ENCODE peak calls at places on chromosomes 11 and 22, in seven cellular contexts. One of them, this sample, is unnamed.

GRCh38 chr22:31681625-31682345 is 19.8 kb upstream of the PISD start:
- DNase-seq in stimulated activated CD4-positive, alpha-beta T cell treated with anti-CD3 and anti-CD28 coated beads, Interleukin-12 subunit alpha, Interleukin-12 subunit beta, amount 100 ng/mL, for 48 hours: no peak
- DNase-seq in Caki2: no peak
- DNase-seq in activated T-helper 1 cell treated with anti-CD3 and anti-CD28 coated beads, Interleukin-12 subunit alpha, Interleukin-12 subunit beta, Interleukin-2, Interleukin-4 antibody, amounts not matched to agents 30 ng/mL and 10 ng/mL and 1 ng/mL, durations not matched to agents 14 hours and 24 hours and 36 hours: no peak
- DNase-seq in activated CD4-positive, alpha-beta T cell treated with anti-CD3 and anti-CD28 coated beads, Interleukin-2, amount 10 ng/mL, durations not matched to agents 7 days and 5 days: no peak
- DNase-seq in activated effector memory CD4-positive, alpha-beta T cell treated with anti-CD3 and anti-CD28 coated beads, Interleukin-2, amount 50 U/mL, for 16 hours: no peak
- DNase-seq in astrocyte of the cerebellum: peak
- DNase-seq in this sample: no peak

GRCh38 chr11:105033344-105033743 is 1.6 kb downstream of the CASP1 start:
- DNase-seq in activated T-helper 1 cell treated with anti-CD3 and anti-CD28 coated beads, Interleukin-12 subunit alpha, Interleukin-12 subunit beta, Interleukin-2, Interleukin-4 antibody, amounts not matched to agents 30 ng/mL and 10 ng/mL and 1 ng/mL, durations not matched to agents 14 hours and 24 hours and 36 hours: no peak
- DNase-seq in astrocyte of the cerebellum: no peak
- DNase-seq in activated CD4-positive, alpha-beta T cell treated with anti-CD3 and anti-CD28 coated beads, Interleukin-2, amount 10 ng/mL, durations not matched to agents 7 days and 5 days: no peak
- DNase-seq in Caki2: no peak
- DNase-seq in stimulated activated CD4-positive, alpha-beta T cell treated with anti-CD3 and anti-CD28 coated beads, Interleukin-12 subunit alpha, Interleukin-12 subunit beta, amount 100 ng/mL, for 48 hours: no peak
- DNase-seq in activated effector memory CD4-positive, alpha-beta T cell treated with anti-CD3 and anti-CD28 coated beads, Interleukin-2, amount 50 U/mL, for 16 hours: no peak
- DNase-seq in this sample: no peak

GRCh38 chr22:50621948-50622722 is 5.8 kb downstream of the ARSA start:
- DNase-seq in activated effector memory CD4-positive, alpha-beta T cell treated with anti-CD3 and anti-CD28 coated beads, Interleukin-2, amount 50 U/mL, for 16 hours: peak
- DNase-seq in activated CD4-positive, alpha-beta T cell treated with anti-CD3 and anti-CD28 coated beads, Interleukin-2, amount 10 ng/mL, durations not matched to agents 7 days and 5 days: peak
- DNase-seq in activated T-helper 1 cell treated with anti-CD3 and anti-CD28 coated beads, Interleukin-12 subunit alpha, Interleukin-12 subunit beta, Interleukin-2, Interleukin-4 antibody, amounts not matched to agents 30 ng/mL and 10 ng/mL and 1 ng/mL, durations not matched to agents 14 hours and 24 hours and 36 hours: peak
- DNase-seq in astrocyte of the cerebellum: no peak
- DNase-seq in Caki2: no peak
- DNase-seq in stimulated activated CD4-positive, alpha-beta T cell treated with anti-CD3 and anti-CD28 coated beads, Interleukin-12 subunit alpha, Interleukin-12 subunit beta, amount 100 ng/mL, for 48 hours: no peak
- DNase-seq in this sample: no peak

GRCh38 chr22:26942301-26942927 is 285.0 kb downstream of the MIAT start:
- DNase-seq in Caki2: no peak
- DNase-seq in stimulated activated CD4-positive, alpha-beta T cell treated with anti-CD3 and anti-CD28 coated beads, Interleukin-12 subunit alpha, Interleukin-12 subunit beta, amount 100 ng/mL, for 48 hours: no peak
- DNase-seq in astrocyte of the cerebellum: no peak
- DNase-seq in activated CD4-positive, alpha-beta T cell treated with anti-CD3 and anti-CD28 coated beads, Interleukin-2, amount 10 ng/mL, durations not matched to agents 7 days and 5 days: no peak
- DNase-seq in activated T-helper 1 cell treated with anti-CD3 and anti-CD28 coated beads, Interleukin-12 subunit alpha, Interleukin-12 subunit beta, Interleukin-2, Interleukin-4 antibody, amounts not matched to agents 30 ng/mL and 10 ng/mL and 1 ng/mL, durations not matched to agents 14 hours and 24 hours and 36 hours: no peak
- DNase-seq in activated effector memory CD4-positive, alpha-beta T cell treated with anti-CD3 and anti-CD28 coated beads, Interleukin-2, amount 50 U/mL, for 16 hours: no peak
- DNase-seq in this sample: no peak

GRCh38 chr22:49664371-49664881 is 163.2 kb downstream of the BRD1 start:
- DNase-seq in activated T-helper 1 cell treated with anti-CD3 and anti-CD28 coated beads, Interleukin-12 subunit alpha, Interleukin-12 subunit beta, Interleukin-2, Interleukin-4 antibody, amounts not matched to agents 30 ng/mL and 10 ng/mL and 1 ng/mL, durations not matched to agents 14 hours and 24 hours and 36 hours: no peak
- DNase-seq in astrocyte of the cerebellum: no peak
- DNase-seq in activated effector memory CD4-positive, alpha-beta T cell treated with anti-CD3 and anti-CD28 coated beads, Interleukin-2, amount 50 U/mL, for 16 hours: peak
- DNase-seq in Caki2: no peak
- DNase-seq in activated CD4-positive, alpha-beta T cell treated with anti-CD3 and anti-CD28 coated beads, Interleukin-2, amount 10 ng/mL, durations not matched to agents 7 days and 5 days: no peak
- DNase-seq in stimulated activated CD4-positive, alpha-beta T cell treated with anti-CD3 and anti-CD28 coated beads, Interleukin-12 subunit alpha, Interleukin-12 subunit beta, amount 100 ng/mL, for 48 hours: no peak
- DNase-seq in this sample: no peak

GRCh38 chr11:117189191-117189940 is 9.8 kb upstream of the TAGLN start:
- DNase-seq in Caki2: no peak
- DNase-seq in activated T-helper 1 cell treated with anti-CD3 and anti-CD28 coated beads, Interleukin-12 subunit alpha, Interleukin-12 subunit beta, Interleukin-2, Interleukin-4 antibody, amounts not matched to agents 30 ng/mL and 10 ng/mL and 1 ng/mL, durations not matched to agents 14 hours and 24 hours and 36 hours: no peak
- DNase-seq in stimulated activated CD4-positive, alpha-beta T cell treated with anti-CD3 and anti-CD28 coated beads, Interleukin-12 subunit alpha, Interleukin-12 subunit beta, amount 100 ng/mL, for 48 hours: no peak
- DNase-seq in activated CD4-positive, alpha-beta T cell treated with anti-CD3 and anti-CD28 coated beads, Interleukin-2, amount 10 ng/mL, durations not matched to agents 7 days and 5 days: no peak
- DNase-seq in astrocyte of the cerebellum: no peak
- DNase-seq in activated effector memory CD4-positive, alpha-beta T cell treated with anti-CD3 and anti-CD28 coated beads, Interleukin-2, amount 50 U/mL, for 16 hours: peak
- DNase-seq in this sample: no peak

GRCh38 chr11:23205156-23205871 is 345.0 kb upstream of the CCDC179 start:
- DNase-seq in stimulated activated CD4-positive, alpha-beta T cell treated with anti-CD3 and anti-CD28 coated beads, Interleukin-12 subunit alpha, Interleukin-12 subunit beta, amount 100 ng/mL, for 48 hours: no peak
- DNase-seq in activated T-helper 1 cell treated with anti-CD3 and anti-CD28 coated beads, Interleukin-12 subunit alpha, Interleukin-12 subunit beta, Interleukin-2, Interleukin-4 antibody, amounts not matched to agents 30 ng/mL and 10 ng/mL and 1 ng/mL, durations not matched to agents 14 hours and 24 hours and 36 hours: no peak
- DNase-seq in activated effector memory CD4-positive, alpha-beta T cell treated with anti-CD3 and anti-CD28 coated beads, Interleukin-2, amount 50 U/mL, for 16 hours: no peak
- DNase-seq in astrocyte of the cerebellum: no peak
- DNase-seq in activated CD4-positive, alpha-beta T cell treated with anti-CD3 and anti-CD28 coated beads, Interleukin-2, amount 10 ng/mL, durations not matched to agents 7 days and 5 days: no peak
- DNase-seq in Caki2: no peak
- DNase-seq in this sample: no peak

GRCh38 chr11:16148301-16148787 is 208.0 kb downstream of the SOX6 start:
- DNase-seq in activated effector memory CD4-positive, alpha-beta T cell treated with anti-CD3 and anti-CD28 coated beads, Interleukin-2, amount 50 U/mL, for 16 hours: no peak
- DNase-seq in stimulated activated CD4-positive, alpha-beta T cell treated with anti-CD3 and anti-CD28 coated beads, Interleukin-12 subunit alpha, Interleukin-12 subunit beta, amount 100 ng/mL, for 48 hours: no peak
- DNase-seq in activated T-helper 1 cell treated with anti-CD3 and anti-CD28 coated beads, Interleukin-12 subunit alpha, Interleukin-12 subunit beta, Interleukin-2, Interleukin-4 antibody, amounts not matched to agents 30 ng/mL and 10 ng/mL and 1 ng/mL, durations not matched to agents 14 hours and 24 hours and 36 hours: no peak
- DNase-seq in Caki2: no peak
- DNase-seq in astrocyte of the cerebellum: no peak
- DNase-seq in activated CD4-positive, alpha-beta T cell treated with anti-CD3 and anti-CD28 coated beads, Interleukin-2, amount 10 ng/mL, durations not matched to agents 7 days and 5 days: no peak
- DNase-seq in this sample: no peak

GRCh38 chr11:69707156-69707555 is 3.3 kb upstream of the FGF19 start:
- DNase-seq in stimulated activated CD4-positive, alpha-beta T cell treated with anti-CD3 and anti-CD28 coated beads, Interleukin-12 subunit alpha, Interleukin-12 subunit beta, amount 100 ng/mL, for 48 hours: no peak
- DNase-seq in activated T-helper 1 cell treated with anti-CD3 and anti-CD28 coated beads, Interleukin-12 subunit alpha, Interleukin-12 subunit beta, Interleukin-2, Interleukin-4 antibody, amounts not matched to agents 30 ng/mL and 10 ng/mL and 1 ng/mL, durations not matched to agents 14 hours and 24 hours and 36 hours: no peak
- DNase-seq in activated CD4-positive, alpha-beta T cell treated with anti-CD3 and anti-CD28 coated beads, Interleukin-2, amount 10 ng/mL, durations not matched to agents 7 days and 5 days: no peak
- DNase-seq in activated effector memory CD4-positive, alpha-beta T cell treated with anti-CD3 and anti-CD28 coated beads, Interleukin-2, amount 50 U/mL, for 16 hours: no peak
- DNase-seq in astrocyte of the cerebellum: no peak
- DNase-seq in Caki2: no peak
- DNase-seq in this sample: no peak

GRCh38 chr22:20558534-20558933 is 51.1 kb downstream of the MED15 start:
- DNase-seq in astrocyte of the cerebellum: no peak
- DNase-seq in Caki2: no peak
- DNase-seq in activated effector memory CD4-positive, alpha-beta T cell treated with anti-CD3 and anti-CD28 coated beads, Interleukin-2, amount 50 U/mL, for 16 hours: no peak
- DNase-seq in activated T-helper 1 cell treated with anti-CD3 and anti-CD28 coated beads, Interleukin-12 subunit alpha, Interleukin-12 subunit beta, Interleukin-2, Interleukin-4 antibody, amounts not matched to agents 30 ng/mL and 10 ng/mL and 1 ng/mL, durations not matched to agents 14 hours and 24 hours and 36 hours: no peak
- DNase-seq in stimulated activated CD4-positive, alpha-beta T cell treated with anti-CD3 and anti-CD28 coated beads, Interleukin-12 subunit alpha, Interleukin-12 subunit beta, amount 100 ng/mL, for 48 hours: no peak
- DNase-seq in activated CD4-positive, alpha-beta T cell treated with anti-CD3 and anti-CD28 coated beads, Interleukin-2, amount 10 ng/mL, durations not matched to agents 7 days and 5 days: no peak
- DNase-seq in this sample: no peak

GRCh38 chr11:64558869-64559268 is 32.2 kb upstream of the SLC22A12 start:
- DNase-seq in stimulated activated CD4-positive, alpha-beta T cell treated with anti-CD3 and anti-CD28 coated beads, Interleukin-12 subunit alpha, Interleukin-12 subunit beta, amount 100 ng/mL, for 48 hours: no peak
- DNase-seq in Caki2: no peak
- DNase-seq in activated T-helper 1 cell treated with anti-CD3 and anti-CD28 coated beads, Interleukin-12 subunit alpha, Interleukin-12 subunit beta, Interleukin-2, Interleukin-4 antibody, amounts not matched to agents 30 ng/mL and 10 ng/mL and 1 ng/mL, durations not matched to agents 14 hours and 24 hours and 36 hours: no peak
- DNase-seq in activated CD4-positive, alpha-beta T cell treated with anti-CD3 and anti-CD28 coated beads, Interleukin-2, amount 10 ng/mL, durations not matched to agents 7 days and 5 days: no peak
- DNase-seq in activated effector memory CD4-positive, alpha-beta T cell treated with anti-CD3 and anti-CD28 coated beads, Interleukin-2, amount 50 U/mL, for 16 hours: no peak
- DNase-seq in astrocyte of the cerebellum: no peak
- DNase-seq in this sample: no peak

GRCh38 chr11:33624082-33624481 is 76.5 kb downstream of the C11orf91 start:
- DNase-seq in activated effector memory CD4-positive, alpha-beta T cell treated with anti-CD3 and anti-CD28 coated beads, Interleukin-2, amount 50 U/mL, for 16 hours: no peak
- DNase-seq in astrocyte of the cerebellum: no peak
- DNase-seq in stimulated activated CD4-positive, alpha-beta T cell treated with anti-CD3 and anti-CD28 coated beads, Interleukin-12 subunit alpha, Interleukin-12 subunit beta, amount 100 ng/mL, for 48 hours: no peak
- DNase-seq in activated T-helper 1 cell treated with anti-CD3 and anti-CD28 coated beads, Interleukin-12 subunit alpha, Interleukin-12 subunit beta, Interleukin-2, Interleukin-4 antibody, amounts not matched to agents 30 ng/mL and 10 ng/mL and 1 ng/mL, durations not matched to agents 14 hours and 24 hours and 36 hours: no peak
- DNase-seq in Caki2: no peak
- DNase-seq in activated CD4-positive, alpha-beta T cell treated with anti-CD3 and anti-CD28 coated beads, Interleukin-2, amount 10 ng/mL, durations not matched to agents 7 days and 5 days: no peak
- DNase-seq in this sample: no peak

GRCh38 chr11:27698872-27699241 is 1.4 kb downstream of the BDNF start:
- DNase-seq in activated T-helper 1 cell treated with anti-CD3 and anti-CD28 coated beads, Interleukin-12 subunit alpha, Interleukin-12 subunit beta, Interleukin-2, Interleukin-4 antibody, amounts not matched to agents 30 ng/mL and 10 ng/mL and 1 ng/mL, durations not matched to agents 14 hours and 24 hours and 36 hours: peak
- DNase-seq in Caki2: peak
- DNase-seq in activated CD4-positive, alpha-beta T cell treated with anti-CD3 and anti-CD28 coated beads, Interleukin-2, amount 10 ng/mL, durations not matched to agents 7 days and 5 days: peak
- DNase-seq in stimulated activated CD4-positive, alpha-beta T cell treated with anti-CD3 and anti-CD28 coated beads, Interleukin-12 subunit alpha, Interleukin-12 subunit beta, amount 100 ng/mL, for 48 hours: peak
- DNase-seq in astrocyte of the cerebellum: peak
- DNase-seq in activated effector memory CD4-positive, alpha-beta T cell treated with anti-CD3 and anti-CD28 coated beads, Interleukin-2, amount 50 U/mL, for 16 hours: peak
- DNase-seq in this sample: no peak

GRCh38 chr22:49958462-49958921 is 2.1 kb upstream of the PIM3 start:
- DNase-seq in Caki2: no peak
- DNase-seq in astrocyte of the cerebellum: no peak
- DNase-seq in activated effector memory CD4-positive, alpha-beta T cell treated with anti-CD3 and anti-CD28 coated beads, Interleukin-2, amount 50 U/mL, for 16 hours: no peak
- DNase-seq in activated T-helper 1 cell treated with anti-CD3 and anti-CD28 coated beads, Interleukin-12 subunit alpha, Interleukin-12 subunit beta, Interleukin-2, Interleukin-4 antibody, amounts not matched to agents 30 ng/mL and 10 ng/mL and 1 ng/mL, durations not matched to agents 14 hours and 24 hours and 36 hours: no peak
- DNase-seq in activated CD4-positive, alpha-beta T cell treated with anti-CD3 and anti-CD28 coated beads, Interleukin-2, amount 10 ng/mL, durations not matched to agents 7 days and 5 days: no peak
- DNase-seq in stimulated activated CD4-positive, alpha-beta T cell treated with anti-CD3 and anti-CD28 coated beads, Interleukin-12 subunit alpha, Interleukin-12 subunit beta, amount 100 ng/mL, for 48 hours: no peak
- DNase-seq in this sample: no peak

GRCh38 chr11:74838188-74838587 is 89.5 kb downstream of the RNF169 start:
- DNase-seq in activated effector memory CD4-positive, alpha-beta T cell treated with anti-CD3 and anti-CD28 coated beads, Interleukin-2, amount 50 U/mL, for 16 hours: no peak
- DNase-seq in activated T-helper 1 cell treated with anti-CD3 and anti-CD28 coated beads, Interleukin-12 subunit alpha, Interleukin-12 subunit beta, Interleukin-2, Interleukin-4 antibody, amounts not matched to agents 30 ng/mL and 10 ng/mL and 1 ng/mL, durations not matched to agents 14 hours and 24 hours and 36 hours: no peak
- DNase-seq in stimulated activated CD4-positive, alpha-beta T cell treated with anti-CD3 and anti-CD28 coated beads, Interleukin-12 subunit alpha, Interleukin-12 subunit beta, amount 100 ng/mL, for 48 hours: no peak
- DNase-seq in activated CD4-positive, alpha-beta T cell treated with anti-CD3 and anti-CD28 coated beads, Interleukin-2, amount 10 ng/mL, durations not matched to agents 7 days and 5 days: no peak
- DNase-seq in astrocyte of the cerebellum: no peak
- DNase-seq in Caki2: no peak
- DNase-seq in this sample: no peak

GRCh38 chr11:66489636-66490035 is 9.4 kb downstream of the DPP3 start:
- DNase-seq in activated T-helper 1 cell treated with anti-CD3 and anti-CD28 coated beads, Interleukin-12 subunit alpha, Interleukin-12 subunit beta, Interleukin-2, Interleukin-4 antibody, amounts not matched to agents 30 ng/mL and 10 ng/mL and 1 ng/mL, durations not matched to agents 14 hours and 24 hours and 36 hours: no peak
- DNase-seq in astrocyte of the cerebellum: no peak
- DNase-seq in stimulated activated CD4-positive, alpha-beta T cell treated with anti-CD3 and anti-CD28 coated beads, Interleukin-12 subunit alpha, Interleukin-12 subunit beta, amount 100 ng/mL, for 48 hours: no peak
- DNase-seq in activated CD4-positive, alpha-beta T cell treated with anti-CD3 and anti-CD28 coated beads, Interleukin-2, amount 10 ng/mL, durations not matched to agents 7 days and 5 days: no peak
- DNase-seq in Caki2: no peak
- DNase-seq in activated effector memory CD4-positive, alpha-beta T cell treated with anti-CD3 and anti-CD28 coated beads, Interleukin-2, amount 50 U/mL, for 16 hours: no peak
- DNase-seq in this sample: no peak

GRCh38 chr11:69209936-69210659 is 54.4 kb downstream of the SMIM38 start:
- DNase-seq in astrocyte of the cerebellum: no peak
- DNase-seq in stimulated activated CD4-positive, alpha-beta T cell treated with anti-CD3 and anti-CD28 coated beads, Interleukin-12 subunit alpha, Interleukin-12 subunit beta, amount 100 ng/mL, for 48 hours: no peak
- DNase-seq in activated CD4-positive, alpha-beta T cell treated with anti-CD3 and anti-CD28 coated beads, Interleukin-2, amount 10 ng/mL, durations not matched to agents 7 days and 5 days: no peak
- DNase-seq in activated effector memory CD4-positive, alpha-beta T cell treated with anti-CD3 and anti-CD28 coated beads, Interleukin-2, amount 50 U/mL, for 16 hours: peak
- DNase-seq in Caki2: peak
- DNase-seq in activated T-helper 1 cell treated with anti-CD3 and anti-CD28 coated beads, Interleukin-12 subunit alpha, Interleukin-12 subunit beta, Interleukin-2, Interleukin-4 antibody, amounts not matched to agents 30 ng/mL and 10 ng/mL and 1 ng/mL, durations not matched to agents 14 hours and 24 hours and 36 hours: no peak
- DNase-seq in this sample: no peak

GRCh38 chr11:71410363-71410966 is 37.7 kb downstream of the DHCR7 start:
- DNase-seq in activated T-helper 1 cell treated with anti-CD3 and anti-CD28 coated beads, Interleukin-12 subunit alpha, Interleukin-12 subunit beta, Interleukin-2, Interleukin-4 antibody, amounts not matched to agents 30 ng/mL and 10 ng/mL and 1 ng/mL, durations not matched to agents 14 hours and 24 hours and 36 hours: no peak
- DNase-seq in Caki2: no peak
- DNase-seq in activated effector memory CD4-positive, alpha-beta T cell treated with anti-CD3 and anti-CD28 coated beads, Interleukin-2, amount 50 U/mL, for 16 hours: no peak
- DNase-seq in stimulated activated CD4-positive, alpha-beta T cell treated with anti-CD3 and anti-CD28 coated beads, Interleukin-12 subunit alpha, Interleukin-12 subunit beta, amount 100 ng/mL, for 48 hours: no peak
- DNase-seq in astrocyte of the cerebellum: no peak
- DNase-seq in activated CD4-positive, alpha-beta T cell treated with anti-CD3 and anti-CD28 coated beads, Interleukin-2, amount 10 ng/mL, durations not matched to agents 7 days and 5 days: no peak
- DNase-seq in this sample: no peak